ENCODE peak calls at places on chromosome 7, in seven cellular contexts. V is activated naive CD4-positive, alpha-beta T cell; P is left lung; G is stimulated activated CD4-positive, alpha-beta T cell treated with anti-CD3 and anti-CD28 coated beads, Interleukin-2, amount 100 ng/mL, for 48 hours; C is GM20000; I is cerebellar cortex; W is natural killer cell. E is an unnamed sample.

GRCh38 chr7:28347964-28348363 is 64.4 kb upstream of the CREB5 start:
- DNase-seq in G (no peak), V (no peak), W (no peak), C (no peak), I (no peak), P (no peak), E (no peak)

GRCh38 chr7:155913311-155913710 is 101.0 kb upstream of the SHH start:
- DNase-seq in P (no peak), I (no peak), C (no peak), W (no peak), V (no peak), G (no peak), E (no peak)

GRCh38 chr7:95628831-95629439 is 32.6 kb upstream of the PDK4 start:
- DNase-seq in I (no peak), C (no peak), V (no peak), P (no peak), W (no peak), G (no peak), E (no peak)

GRCh38 chr7:29987083-29987482 is 2.5 kb downstream of the SCRN1 start:
- DNase-seq in C (no peak), G (no peak), I (peak; percentile 37), V (no peak), P (no peak), W (no peak), E (no peak)

GRCh38 chr7:116769541-116769940 is 92.8 kb upstream of the CAPZA2 start:
- DNase-seq in G (no peak), P (no peak), C (no peak), V (no peak), I (no peak), W (no peak), E (no peak)

GRCh38 chr7:142355328-142355727 is 97.5 kb upstream of the PRSS58 start:
- DNase-seq in C (no peak), P (no peak), W (no peak), V (no peak), I (no peak), G (no peak), E (no peak)

GRCh38 chr7:64494912-64495461 is 67.9 kb downstream of the ZNF680 start:
- DNase-seq in V (no peak), G (no peak), C (no peak), W (no peak), I (no peak), P (peak; percentile 71), E (no peak)

GRCh38 chr7:96508371-96508770 is 186.5 kb upstream of the SLC25A13 start:
- DNase-seq in P (no peak), G (no peak), V (no peak), C (no peak), I (no peak), W (no peak), E (no peak)

GRCh38 chr7:157281221-157281998 is 55.4 kb upstream of the DNAJB6 start:
- DNase-seq in I (no peak), G (no peak), P (peak; percentile 66), W (no peak), V (no peak), C (peak; percentile 23), E (no peak)

GRCh38 chr7:78427209-78427608 is 628.6 kb downstream of the PHTF2 start:
- DNase-seq in W (no peak), C (no peak), P (no peak), G (no peak), V (no peak), I (no peak), E (no peak)

GRCh38 chr7:23239709-23240108 is 6.9 kb upstream of the GPNMB start:
- DNase-seq in G (no peak), C (no peak), I (no peak), W (no peak), V (no peak), P (no peak), E (no peak)

GRCh38 chr7:8627322-8627721 is 193.9 kb downstream of the NXPH1 start:
- DNase-seq in I (no peak), W (no peak), G (no peak), P (no peak), V (no peak), C (no peak), E (no peak)

GRCh38 chr7:108004220-108005142 is 1.5 kb upstream of the LAMB1 start:
- DNase-seq in G (no peak), I (peak; percentile 16), V (no peak), P (no peak), C (no peak), W (no peak), E (no peak)

GRCh38 chr7:18166002-18166401 is 138.4 kb upstream of the PRPS1L1 start:
- DNase-seq in C (no peak), V (no peak), I (no peak), P (no peak), G (no peak), W (no peak), E (no peak)

GRCh38 chr7:70833726-70834125 is 298.2 kb upstream of the GALNT17 start:
- DNase-seq in W (no peak), V (no peak), C (no peak), P (no peak), G (no peak), I (no peak), E (no peak)

GRCh38 chr7:129115676-129116075 is 28.8 kb upstream of the TSPAN33 start:
- DNase-seq in G (no peak), C (no peak), V (no peak), I (no peak), P (no peak), W (no peak), E (no peak)

GRCh38 chr7:95529701-95530100 is 44.0 kb downstream of the ASB4 start:
- DNase-seq in W (no peak), V (no peak), G (no peak), I (no peak), C (no peak), P (no peak), E (no peak)

GRCh38 chr7:33979807-33980355 is 74.5 kb downstream of the BMPER start:
- DNase-seq in W (no peak), P (no peak), G (no peak), V (no peak), C (no peak), I (no peak), E (no peak)

GRCh38 chr7:35250452-35250851 is 3.4 kb downstream of the TBX20 start:
- DNase-seq in W (no peak), C (no peak), V (no peak), P (no peak), I (no peak), G (no peak), E (no peak)

GRCh38 chr7:23072043-23072442 is 33.5 kb upstream of the KLHL7 start:
- DNase-seq in C (no peak), V (no peak), W (no peak), I (peak; percentile 9), G (no peak), P (no peak), E (no peak)

GRCh38 chr7:74454059-74454947 is 597 bp downstream of the GTF2IRD1 start:
- DNase-seq in W (no peak), I (no peak), C (peak; percentile 47), G (no peak), P (peak; percentile 73), V (no peak), E (peak; percentile 38)

GRCh38 chr7:907158-907980 is 31.0 kb downstream of the GET4 start:
- DNase-seq in W (peak; percentile 70), I (no peak), V (no peak), P (peak; percentile 78), C (no peak), G (no peak), E (no peak)

GRCh38 chr7:19202599-19202998 is 57.4 kb upstream of the FERD3L start:
- DNase-seq in G (no peak), V (no peak), P (no peak), I (no peak), C (no peak), W (no peak), E (no peak)

GRCh38 chr7:44645696-44646095 is 39.3 kb downstream of the OGDH start:
- DNase-seq in G (no peak), C (no peak), V (no peak), P (no peak), W (no peak), I (no peak), E (no peak)

GRCh38 chr7:98399903-98400537 is 870 bp downstream of the BAIAP2L1 start:
- DNase-seq in P (no peak), C (peak; percentile 50), I (no peak), G (no peak), V (no peak), W (no peak), E (no peak)

GRCh38 chr7:128103498-128104108 is 72.4 kb upstream of the LRRC4 start:
- DNase-seq in I (peak; percentile 65), C (peak; percentile 70), W (peak; percentile 31), G (no peak), P (no peak), V (no peak), E (peak; percentile 59)

GRCh38 chr7:9091282-9091681 is 657.9 kb downstream of the NXPH1 start:
- DNase-seq in V (no peak), P (no peak), C (no peak), G (no peak), I (no peak), W (no peak), E (no peak)